ENCODE peak calls at places on chromosomes 1 and 21, in eight cellular contexts. Y is mesothelial cell of epicardium; H is tibial artery; B is AG08396; V is Caki2; M is progenitor cell of endocrine pancreas; Z is SHP77; R is CD8-positive, alpha-beta memory T cell. E is an unnamed sample.
A peak's percentile ranks its signal among the peaks of the same experiment; 100 is the strongest.

GRCh38 chr1:39076127-39076798 is 50.1 kb downstream of the NDUFS5 start:
- DNase-seq in Z (no peak), M (no peak), R (no peak), B (peak; percentile 50), Y (no peak), V (no peak), H (peak; percentile 79), E (no peak)

GRCh38 chr1:110829955-110830553 is 42.9 kb upstream of the CD53 start:
- DNase-seq in M (no peak), Y (no peak), H (no peak), B (peak; percentile 10), Z (peak; percentile 60), V (peak; percentile 3), R (no peak), E (peak; percentile 58)

GRCh38 chr1:24155011-24155782 is 12.3 kb upstream of the IL22RA1 start:
- DNase-seq in Y (no peak), Z (no peak), V (no peak), M (no peak), R (no peak), B (no peak), H (no peak), E (peak; percentile 23)

GRCh38 chr1:228099331-228099732 is 3.8 kb downstream of the C1orf35 start:
- DNase-seq in R (no peak), M (no peak), H (no peak), Z (no peak), Y (peak; percentile 33), V (no peak), B (peak; percentile 2), E (no peak)

GRCh38 chr1:17633654-17634053 is 94.2 kb downstream of the ARHGEF10L start:
- DNase-seq in M (no peak), Y (no peak), Z (no peak), V (peak; percentile 38), H (no peak), R (no peak), B (peak; percentile 87), E (no peak)

GRCh38 chr1:177351361-177352108 is 180.8 kb downstream of the BRINP2 start:
- DNase-seq in H (peak; percentile 27), Y (no peak), B (no peak), R (no peak), V (no peak), M (no peak), Z (no peak), E (no peak)

GRCh38 chr1:26284597-26285351 is 4.9 kb downstream of the SH3BGRL3 start:
- DNase-seq in H (peak; percentile 87), R (peak; percentile 88), Y (peak; percentile 74), V (peak; percentile 73), B (peak; percentile 92), M (peak; percentile 47), Z (peak; percentile 16), E (peak; percentile 93)

GRCh38 chr1:29282924-29283803 is 46.8 kb downstream of the PTPRU start:
- DNase-seq in H (no peak), R (no peak), Y (peak; percentile 74), B (peak; percentile 77), V (peak; percentile 97), M (no peak), Z (no peak), E (peak; percentile 87)

GRCh38 chr1:118158918-118159317 is 26.1 kb downstream of the SPAG17 start:
- DNase-seq in M (no peak), H (no peak), Z (no peak), B (peak; percentile 57), R (no peak), V (peak; percentile 41), Y (no peak), E (no peak)

GRCh38 chr21:35593000-35593502 is 467.3 kb downstream of the SETD4 start:
- DNase-seq in R (no peak), Y (no peak), B (peak; percentile 11), V (peak; percentile 62), H (no peak), M (no peak), Z (no peak), E (no peak)

GRCh38 chr1:102434421-102434820 is 437.7 kb upstream of the OLFM3 start:
- DNase-seq in Z (peak; percentile 52), V (peak; percentile 1), B (no peak), M (no peak), Y (no peak), R (no peak), H (no peak), E (peak; percentile 76)